ENCODE peak calls at places on chromosomes 5 and 9, in five cellular contexts. G, D, B, O and T are unnamed samples.

GRCh38 chr9:97807681-97808080 is 45.3 kb upstream of the FOXE1 start:
- DNase-seq in B (no peak), D (no peak), G (no peak), O (no peak), T (no peak)

GRCh38 chr9:11158676-11159075 is 545.9 kb upstream of the PTPRD start:
- DNase-seq in G (no peak), B (no peak), D (no peak), O (peak; percentile 18), T (no peak)

GRCh38 chr9:127176631-127177030 is 54.2 kb upstream of the ANGPTL2 start:
- DNase-seq in D (peak; percentile 10), B (no peak), O (no peak), G (no peak), T (no peak)

GRCh38 chr9:7894231-7894630 is 94.7 kb upstream of the DMAC1 start:
- DNase-seq in G (no peak), D (no peak), B (no peak), O (no peak), T (no peak)

GRCh38 chr9:6014668-6015270 is 655 bp downstream of the RANBP6 start:
- DNase-seq in G (peak; percentile 84), B (no peak), O (peak; percentile 86), D (no peak), T (peak; percentile 88)

GRCh38 chr9:32886021-32886420 is 102.7 kb downstream of the TMEM215 start:
- DNase-seq in D (no peak), O (no peak), G (no peak), B (no peak), T (no peak)

GRCh38 chr9:94210616-94211603 is 48.2 kb upstream of the ZNF169 start:
- DNase-seq in G (no peak), D (no peak), B (no peak), O (no peak), T (peak; percentile 64)

GRCh38 chr5:78647838-78648358 is 674 bp downstream of the LHFPL2 start:
- DNase-seq in O (peak; percentile 73), G (peak; percentile 54), D (peak; percentile 47), B (no peak), T (peak; percentile 57)

GRCh38 chr9:95091971-95092320 is 225.6 kb downstream of the FANCC start:
- DNase-seq in O (peak; percentile 87), G (peak; percentile 44), D (no peak), B (no peak), T (no peak)

GRCh38 chr5:39876146-39876545 is 451.4 kb upstream of the DAB2 start:
- DNase-seq in G (no peak), D (no peak), B (no peak), O (no peak), T (no peak)

GRCh38 chr9:121194730-121195129 is 6.9 kb downstream of the RAB14 start:
- DNase-seq in D (no peak), O (no peak), B (no peak), G (no peak), T (peak; percentile 74)

GRCh38 chr5:116370886-116371285 is 203.7 kb downstream of the SEMA6A start:
- DNase-seq in D (no peak), O (peak; percentile 19), B (no peak), G (peak; percentile 24), T (no peak)

GRCh38 chr9:133483611-133484010 is 4.7 kb upstream of the SLC2A6 start:
- DNase-seq in O (no peak), B (no peak), D (no peak), G (no peak), T (no peak)

GRCh38 chr9:96073531-96074284 is 198.2 kb downstream of the ERCC6L2 start:
- DNase-seq in G (no peak), O (no peak), B (no peak), D (no peak), T (no peak)

GRCh38 chr5:5659066-5659465 is 236.6 kb downstream of the ICE1 start:
- DNase-seq in O (no peak), D (no peak), G (no peak), B (no peak), T (no peak)

GRCh38 chr5:74401566-74402320 is 238.8 kb downstream of the ENC1 start:
- DNase-seq in O (no peak), B (no peak), G (peak; percentile 26), D (no peak), T (peak; percentile 67)

GRCh38 chr9:21521448-21521847 is 39.3 kb upstream of the IFNE start:
- DNase-seq in B (no peak), G (no peak), D (no peak), O (no peak), T (no peak)

GRCh38 chr9:94915476-94916450 is 189.3 kb downstream of the AOPEP start:
- DNase-seq in D (peak; percentile 28), G (no peak), B (no peak), O (no peak), T (no peak)

DNA sequence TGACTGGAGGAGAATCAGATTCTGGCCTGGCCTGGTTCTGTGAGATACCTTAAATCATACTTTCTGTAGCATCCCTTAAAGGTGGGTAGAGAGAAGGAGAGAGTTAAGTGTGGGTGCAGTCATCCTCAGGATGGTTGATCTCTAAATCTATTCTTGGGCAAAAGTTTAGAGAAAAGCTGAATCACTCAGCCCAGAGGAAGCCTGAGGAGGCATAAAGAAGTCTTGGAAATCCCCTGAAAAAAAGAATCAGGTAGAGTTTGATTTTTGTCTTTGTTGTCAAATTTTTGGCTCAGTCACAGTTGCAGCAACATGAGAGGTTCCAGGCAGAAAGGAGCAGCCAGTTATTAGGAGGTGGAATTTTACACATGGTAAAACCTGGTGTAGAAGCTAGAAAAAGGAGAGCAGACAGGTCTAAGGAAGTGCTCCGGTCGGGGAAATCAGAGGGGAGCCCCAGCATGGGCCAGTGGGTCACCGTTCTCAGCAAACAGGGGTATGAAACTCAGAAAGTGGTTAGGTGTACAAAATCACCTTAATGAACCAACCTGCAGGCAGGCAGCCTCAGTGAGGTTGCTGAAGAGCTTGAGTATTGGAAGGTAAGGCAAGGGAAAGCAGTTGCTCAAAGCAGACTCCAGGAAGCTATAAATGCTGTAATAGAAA is 116.2 kb upstream of the CNTLN start:
- DNase-seq in D (no peak), G (peak; percentile 54), O (no peak), B (no peak), T (no peak)
- H4K91ac ChIP-seq in D (no peak overlapping the region), G (peak overlapping the region; percentile 21), O (no peak overlapping the region), B (no peak overlapping the region), T (no peak overlapping the region)

DNA sequence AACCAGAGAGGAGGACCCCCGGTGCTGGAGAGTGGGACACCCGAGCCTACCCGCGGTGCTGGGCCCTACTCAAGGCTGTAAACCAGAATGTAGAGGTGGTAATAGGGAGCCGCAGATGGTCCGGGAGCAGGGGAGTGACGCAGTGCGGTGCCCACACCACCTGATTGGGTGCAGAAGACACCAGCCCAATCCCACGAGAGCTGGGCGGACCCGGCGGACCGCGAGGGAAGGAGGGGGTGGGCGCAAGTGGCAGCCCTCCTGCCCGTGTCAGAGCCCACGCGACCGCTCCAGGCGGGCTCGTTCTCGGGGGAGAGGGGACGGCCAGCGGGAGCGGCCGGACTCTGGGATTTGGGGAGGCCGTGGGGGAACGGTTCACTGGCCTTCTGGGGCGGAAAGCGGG is 71.2 kb downstream of the C9orf50 start:
- DNase-seq in D (no peak), O (no peak), B (no peak), G (no peak), T (no peak)
- H4K91ac ChIP-seq in D (no peak overlapping the region), O (peak overlapping the region; percentile 86), B (no peak overlapping the region), G (peak overlapping the region; percentile 58), T (peak overlapping the region; percentile 93)

GRCh38 chr9:86802900-86803673 is 144.2 kb downstream of the GAS1 start:
- DNase-seq in B (no peak), O (no peak), D (no peak), G (no peak), T (no peak)
- H4K91ac ChIP-seq in B (no peak overlapping the region), O (no peak overlapping the region), D (no peak overlapping the region), G (no peak overlapping the region), T (no peak overlapping the region)

GRCh38 chr9:129560849-129561248 is 60.1 kb downstream of the C9orf50 start:
- DNase-seq in D (no peak), B (no peak), G (no peak), O (no peak), T (peak; percentile 83)
- H4K91ac ChIP-seq in D (no peak overlapping the region), B (peak overlapping the region; percentile 8), G (no peak overlapping the region), O (no peak overlapping the region), T (no peak overlapping the region)

GRCh38 chr9:34623386-34624235 is 3.3 kb upstream of the DCTN3 start:
- DNase-seq in D (no peak), B (no peak), O (no peak), G (no peak), T (no peak)
- H4K91ac ChIP-seq in D (no peak overlapping the region), B (no peak overlapping the region), O (no peak overlapping the region), G (no peak overlapping the region), T (no peak overlapping the region)